ENCODE peak calls at places on chromosomes 1 and 21, in nine cellular contexts. R is NB4; O is NCI-H2171 treated with DMSO at 0.1 percent for 48 hours; C is HS-5; G is anterior cingulate cortex; K is activated CD8-positive, alpha-beta memory T cell treated with anti-CD3 and anti-CD28 coated beads for 4 hours; L is Right ventricle myocardium inferior; B is NCI-H1105 treated with DMSO at 0.1 percent for 48 hours; H is NCI-H446. Z is an unnamed sample.

GRCh38 chr21:39518845-39519205 is 67.1 kb downstream of the SH3BGR start:
- DNase-seq in C (no peak), L (no peak), K (no peak), G (no peak), R (no peak), O (peak), B (no peak), H (no peak), Z (no peak)

GRCh38 chr1:185281245-185281644 is 35.8 kb downstream of the IVNS1ABP start:
- DNase-seq in C (no peak), R (no peak), B (no peak), G (no peak), O (no peak), K (no peak), L (no peak), H (no peak), Z (no peak)

GRCh38 chr1:178702141-178702540 is 22.9 kb upstream of the RALGPS2 start:
- DNase-seq in K (no peak), G (no peak), H (no peak), L (no peak), C (peak), O (no peak), B (no peak), R (peak), Z (no peak)

GRCh38 chr1:93668121-93668520 is 13.5 kb downstream of the BCAR3 start:
- DNase-seq in H (no peak), C (no peak), L (no peak), O (no peak), G (no peak), B (no peak), R (no peak), K (no peak), Z (no peak)

GRCh38 chr1:108813326-108813725 is 43.6 kb downstream of the AKNAD1 start:
- DNase-seq in O (no peak), L (no peak), B (no peak), G (no peak), H (no peak), K (no peak), R (no peak), C (no peak), Z (no peak)

GRCh38 chr1:16012590-16013219 is 5.1 kb downstream of the HSPB7 start:
- DNase-seq in L (peak), C (no peak), B (peak), O (peak), G (no peak), H (no peak), R (peak), K (no peak), Z (no peak)

GRCh38 chr1:35406103-35406502 is 137.6 kb downstream of the ZMYM4 start:
- DNase-seq in B (no peak), K (no peak), H (no peak), G (no peak), C (no peak), O (no peak), R (no peak), L (no peak), Z (no peak)

GRCh38 chr1:40870135-40870728 is 8.1 kb upstream of the CITED4 start:
- DNase-seq in R (no peak), L (no peak), O (no peak), C (no peak), H (no peak), G (no peak), B (no peak), K (no peak), Z (no peak)

GRCh38 chr1:182784556-182785171 is 4.9 kb upstream of the NPL start:
- DNase-seq in O (peak), R (peak), H (no peak), K (no peak), C (peak), L (no peak), B (peak), G (no peak), Z (peak)

GRCh38 chr1:92882817-92883216 is 51.0 kb downstream of the RPL5 start:
- DNase-seq in K (peak), G (no peak), C (no peak), H (no peak), L (no peak), R (peak), O (no peak), B (no peak), Z (no peak)

GRCh38 chr1:184162266-184162665 is 110.7 kb downstream of the TSEN15 start:
- DNase-seq in C (no peak), K (no peak), G (no peak), H (no peak), L (no peak), R (no peak), O (peak), B (no peak), Z (no peak)

GRCh38 chr1:235067396-235068154 is 61.1 kb downstream of the TOMM20 start:
- DNase-seq in O (peak), R (peak), B (no peak), H (peak), L (peak), K (no peak), G (peak), C (peak), Z (peak)

GRCh38 chr1:70385477-70385876 is 25.6 kb upstream of the CTH start:
- DNase-seq in L (no peak), B (no peak), G (no peak), H (no peak), O (no peak), C (no peak), R (no peak), K (no peak), Z (no peak)

GRCh38 chr1:39787468-39787867 is 1.2 kb downstream of the BMP8B start:
- DNase-seq in B (no peak), L (no peak), K (no peak), C (no peak), H (no peak), G (no peak), O (no peak), R (no peak), Z (no peak)

GRCh38 chr1:197441990-197442389 is 173.9 kb downstream of the CRB1 start:
- DNase-seq in C (no peak), K (no peak), L (peak), B (no peak), H (no peak), G (peak), O (no peak), R (no peak), Z (no peak)

GRCh38 chr1:93979718-93980319 is 70.6 kb upstream of the GCLM start:
- DNase-seq in O (peak), C (no peak), L (no peak), K (no peak), R (no peak), H (peak), G (peak), B (no peak), Z (peak)

GRCh38 chr1:109299087-109299983 is 7.5 kb downstream of the MYBPHL start:
- DNase-seq in O (no peak), B (no peak), C (no peak), R (no peak), K (no peak), G (peak), L (peak), H (no peak), Z (no peak)

GRCh38 chr1:89980605-89981004 is 14.3 kb upstream of the ZNF326 start:
- DNase-seq in L (no peak), H (no peak), B (no peak), R (no peak), C (no peak), K (no peak), G (no peak), O (peak), Z (no peak)

GRCh38 chr1:212470059-212470458 is 37.3 kb downstream of the NENF start:
- DNase-seq in O (no peak), R (no peak), C (peak), H (peak), L (peak), K (no peak), G (peak), B (no peak), Z (no peak)

GRCh38 chr1:160907976-160908375 is 23.0 kb upstream of the ITLN1 start:
- DNase-seq in H (no peak), O (no peak), B (no peak), R (no peak), C (no peak), K (no peak), L (no peak), G (no peak), Z (no peak)

GRCh38 chr1:202283379-202283844 is 58.3 kb downstream of the UBE2T start:
- DNase-seq in O (peak), C (peak), B (peak), K (no peak), G (no peak), L (no peak), H (no peak), R (peak), Z (peak)

GRCh38 chr1:161382214-161383019 is 14.7 kb upstream of the CFAP126 start:
- DNase-seq in K (no peak), G (no peak), L (no peak), H (peak), B (peak), C (peak), R (peak), O (peak), Z (peak)

GRCh38 chr1:234608720-234609527 is 1.1 kb downstream of the IRF2BP2 start:
- DNase-seq in H (no peak), C (no peak), G (no peak), B (no peak), O (peak), K (peak), L (peak), R (peak), Z (no peak)

GRCh38 chr1:26046313-26047031 is 554 bp upstream of the SLC30A2 start:
- DNase-seq in L (no peak), B (no peak), G (no peak), R (no peak), K (no peak), C (no peak), O (no peak), H (no peak), Z (no peak)